ENCODE peak calls at places on chromosomes 13 and 19, in six cellular contexts. R, Y, B, G, A and V are unnamed samples.

GRCh38 chr13:42549555-42549941 is 24.4 kb upstream of the TNFSF11 start:
- DNase-seq in A (no peak), G (no peak), B (no peak), R (no peak), Y (no peak), V (no peak)

GRCh38 chr13:38753878-38754277 is 67.0 kb downstream of the FREM2 start:
- DNase-seq in Y (peak), B (no peak), G (no peak), A (no peak), R (no peak), V (no peak)

GRCh38 chr19:12913871-12914690 is 5.0 kb downstream of the SYCE2 start:
- DNase-seq in A (no peak), Y (no peak), R (no peak), B (no peak), G (no peak), V (peak)

GRCh38 chr19:54100560-54100959 is at the start of gene OSCAR:
- DNase-seq in G (no peak), R (no peak), Y (no peak), A (no peak), B (no peak), V (peak)

GRCh38 chr19:40923934-40924391 is 41.9 kb upstream of the CYP2A7 start:
- DNase-seq in R (no peak), Y (no peak), A (no peak), G (no peak), B (no peak), V (no peak)

GRCh38 chr13:72657379-72657778 is 70.0 kb downstream of the MZT1 start:
- DNase-seq in Y (no peak), G (no peak), R (no peak), B (no peak), A (no peak), V (no peak)

GRCh38 chr19:14476663-14477401 is 1.7 kb upstream of the PTGER1 start:
- DNase-seq in B (peak), R (peak), Y (no peak), G (no peak), A (peak), V (no peak)

GRCh38 chr13:48737689-48738088 is 84.0 kb downstream of the CYSLTR2 start:
- DNase-seq in Y (no peak), R (no peak), A (no peak), B (no peak), G (no peak), V (no peak)

DNA sequence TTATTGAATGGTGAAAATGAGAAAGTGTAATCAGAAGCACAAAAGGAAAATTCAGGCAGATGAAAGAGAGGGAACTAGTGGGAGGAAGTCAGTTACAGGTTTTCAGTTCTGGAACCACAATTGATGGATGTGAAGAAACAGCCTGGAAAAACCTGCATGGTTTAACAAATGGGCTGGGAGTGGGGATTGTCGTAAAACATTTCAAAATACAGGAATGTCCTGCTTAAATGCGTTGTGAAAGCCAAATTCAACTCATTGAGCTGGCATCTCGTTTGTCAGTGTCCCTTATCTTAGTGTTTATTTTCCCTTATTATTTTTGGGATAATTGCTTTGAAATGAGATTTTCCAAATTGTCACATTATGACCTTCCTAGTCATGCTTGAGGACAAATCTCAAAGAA is 106.5 kb upstream of the RFC3 start:
- DNase-seq in R (no peak), G (no peak), A (no peak), B (no peak), Y (no peak), V (no peak)
- H2AFZ ChIP-seq in R (no peak), G (no peak), A (no peak), B (no peak), Y (peak), V (no peak)

DNA sequence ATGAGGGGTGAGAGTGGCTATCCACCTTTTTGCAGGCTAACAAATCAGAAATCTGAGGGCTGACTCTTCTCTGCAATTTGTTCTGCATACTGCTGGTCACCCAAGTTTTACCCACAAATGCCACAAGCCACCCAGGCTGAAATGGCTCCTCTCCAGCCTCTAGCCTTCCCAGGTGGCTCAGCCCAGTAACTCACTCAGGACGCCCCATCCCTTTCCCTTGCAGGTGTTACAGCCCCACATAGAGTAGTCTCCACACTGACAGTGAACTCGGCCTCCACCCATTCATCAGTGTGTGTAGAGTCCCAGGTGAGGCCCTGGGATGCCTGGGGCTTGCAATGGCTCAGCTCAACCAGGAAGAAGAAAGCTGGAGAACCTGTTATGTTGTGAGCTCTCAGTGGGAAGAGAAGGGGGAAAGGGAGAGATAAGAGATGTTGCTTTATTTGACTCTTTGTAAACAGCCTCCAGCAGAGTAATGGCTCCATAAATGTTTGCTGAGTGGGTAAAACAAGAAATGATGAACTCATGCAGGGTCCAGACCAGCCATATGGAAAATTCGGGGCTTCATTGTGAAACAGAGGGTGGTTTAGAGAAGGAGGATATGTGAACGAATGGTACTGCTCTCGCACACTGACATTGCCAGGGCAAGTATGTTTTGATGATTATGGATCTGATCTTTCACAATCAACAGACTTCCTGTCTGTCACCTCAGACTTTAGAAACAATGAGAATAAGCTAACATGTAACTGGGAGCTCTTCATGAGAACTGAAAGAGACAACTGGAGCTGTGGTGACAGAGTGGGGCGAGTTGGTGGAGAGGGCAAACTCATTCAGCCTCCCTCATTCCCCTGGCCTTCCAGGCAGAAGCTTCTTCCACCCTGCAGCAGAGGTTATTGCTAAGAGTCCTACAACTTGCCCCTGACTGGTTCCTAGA is 74.2 kb upstream of the RFC3 start:
- DNase-seq in Y (no peak), B (no peak), A (no peak), R (no peak), G (peak), V (peak)
- TF ChIP-seq REST in Y (no peak), B (no peak), A (no peak), R (no peak), G (no peak), V (no peak)

DNA sequence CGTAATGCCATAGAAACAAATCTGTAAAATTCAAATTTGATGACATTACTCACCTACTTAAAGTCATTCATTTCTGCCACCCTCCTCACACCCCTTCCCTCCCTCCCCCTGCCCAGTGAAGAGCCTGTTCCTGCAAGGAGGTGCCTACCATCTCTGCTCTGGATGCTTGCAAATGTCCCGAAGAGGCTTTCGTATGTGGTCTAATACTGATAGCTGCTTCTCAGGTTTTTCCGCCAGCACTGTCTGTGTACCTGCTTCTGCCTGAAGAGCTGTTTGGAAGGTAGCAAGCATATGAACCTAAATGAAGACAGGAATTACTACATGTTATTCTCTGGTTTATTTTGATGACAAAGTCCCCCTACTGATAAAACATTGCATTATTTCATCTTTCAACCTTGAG is 57.1 kb downstream of the GPALPP1 start:
- DNase-seq in A (no peak), R (no peak), B (no peak), Y (peak), G (no peak), V (no peak)
- H2AFZ ChIP-seq in A (no peak), R (peak), B (peak), Y (peak), G (no peak), V (peak)

GRCh38 chr13:29457299-29457698 is 138.2 kb downstream of the SLC7A1 start:
- DNase-seq in G (no peak), B (no peak), A (peak), R (no peak), Y (no peak), V (no peak)
- TF ChIP-seq REST in G (no peak), B (no peak), A (no peak), R (no peak), Y (no peak), V (no peak)

GRCh38 chr13:113879017-113879416 is 15.1 kb upstream of the GAS6 start:
- DNase-seq in G (no peak), A (no peak), B (no peak), Y (no peak), R (no peak), V (no peak)
- H2AFZ ChIP-seq in G (no peak), A (no peak), B (no peak), Y (no peak), R (no peak), V (no peak)

GRCh38 chr13:109610517-109610916 is 175.9 kb downstream of the IRS2 start:
- DNase-seq in B (peak), R (peak), G (no peak), A (peak), Y (peak), V (no peak)
- TF ChIP-seq REST in B (no peak), R (no peak), G (no peak), A (no peak), Y (no peak), V (no peak)

GRCh38 chr19:2977686-2978466 is 512 bp downstream of the TLE6 start:
- DNase-seq in Y (no peak), R (no peak), G (no peak), A (no peak), B (peak), V (no peak)
- H2AFZ ChIP-seq in Y (no peak), R (peak), G (peak), A (no peak), B (peak), V (peak)

GRCh38 chr13:109715902-109716301 is 70.5 kb downstream of the IRS2 start:
- DNase-seq in B (no peak), G (no peak), Y (no peak), R (no peak), A (no peak), V (no peak)
- TF ChIP-seq REST in B (no peak), G (no peak), Y (no peak), R (no peak), A (no peak), V (no peak)

DNA sequence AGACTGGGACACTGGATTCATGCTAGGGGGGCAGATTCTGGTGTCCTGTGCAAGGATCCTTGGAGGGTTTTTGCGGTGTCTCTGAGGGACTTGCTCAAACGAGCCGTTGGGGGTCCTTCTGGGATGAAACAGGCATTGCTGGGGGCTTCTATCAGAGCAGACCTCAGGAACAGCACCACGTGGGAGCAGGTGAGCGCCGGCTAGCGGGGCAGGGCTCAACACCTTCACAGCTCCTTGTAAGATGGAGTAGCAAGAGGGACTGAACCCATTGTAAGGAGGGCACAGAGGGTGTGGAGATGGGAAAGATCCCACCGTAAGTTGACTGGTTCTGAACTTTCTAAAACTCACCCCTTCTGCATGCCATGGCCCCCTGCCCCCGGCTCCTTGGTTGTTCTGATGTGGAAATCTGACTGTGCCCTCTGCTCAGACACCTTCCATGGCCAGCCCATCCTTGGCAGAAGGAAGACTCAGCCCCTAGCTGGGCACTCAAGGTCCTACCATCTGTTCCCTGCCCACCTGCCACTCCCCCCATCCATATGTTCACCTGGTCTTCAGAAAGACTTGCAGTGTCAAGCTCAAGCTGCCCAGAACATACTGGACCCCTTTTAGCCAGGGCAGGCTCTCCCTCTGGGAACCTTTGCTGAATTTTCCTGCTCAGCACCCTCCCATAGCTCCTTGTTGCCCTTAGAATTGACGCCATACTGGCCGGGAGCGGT is 1.2 kb downstream of the SLC27A1 start:
- DNase-seq in Y (peak), A (no peak), B (no peak), G (no peak), R (no peak), V (no peak)
- H2AFZ ChIP-seq in Y (peak), A (no peak), B (no peak), G (no peak), R (no peak), V (no peak)